ENCODE peak calls at places on chromosome 11, in eight cellular contexts. V is HCT116, T is sigmoid colon, L is K562, O is transverse colon, H is prostate gland, D is vagina, E is endothelial cell of umbilical vein. A is an unnamed sample. For H3K9me3, the result is how much of the 10 kb centered on the place peaks cover.

GRCh38 chr11:118792642-118793124 is 1.7 kb upstream of the DDX6 start:
- DNase-seq in T (peak), O (peak), D (no peak), H (peak), L (peak), V (peak), E (peak), A (no peak)

GRCh38 chr11:45243931-45244330 is 42.2 kb downstream of the SYT13 start:
- DNase-seq in V (no peak), T (peak), D (no peak), O (no peak), L (no peak), H (no peak), E (no peak), A (no peak)

GRCh38 chr11:22130462-22131053 is 62.3 kb upstream of the ANO5 start:
- DNase-seq in V (no peak), L (no peak), O (no peak), H (no peak), E (no peak), T (no peak), D (no peak), A (no peak)

GRCh38 chr11:64892411-64892831 is 14.0 kb upstream of the EHD1 start:
- DNase-seq in O (peak), E (no peak), H (no peak), L (no peak), D (no peak), T (no peak), V (no peak), A (no peak)

GRCh38 chr11:130055637-130056036 is 14.1 kb upstream of the APLP2 start:
- DNase-seq in L (no peak), V (no peak), H (no peak), O (no peak), D (no peak), T (no peak), E (no peak), A (no peak)

GRCh38 chr11:18720811-18721575 is 5.0 kb downstream of the IGSF22 start:
- DNase-seq in T (peak), H (peak), L (peak), E (peak), D (no peak), V (peak), O (peak), A (peak)

GRCh38 chr11:62567018-62567633 is 6.6 kb downstream of the EEF1G start:
- DNase-seq in O (no peak), H (no peak), V (no peak), L (no peak), E (no peak), T (no peak), D (no peak), A (no peak)

GRCh38 chr11:47992959-47993820 is 12.8 kb downstream of the PTPRJ start:
- DNase-seq in T (no peak), D (no peak), O (peak), E (peak), V (peak), H (no peak), L (peak), A (no peak)

GRCh38 chr11:116642481-116642880 is 130.3 kb downstream of the BUD13 start:
- DNase-seq in H (no peak), T (no peak), D (no peak), O (no peak), L (no peak), E (no peak), V (no peak), A (no peak)

GRCh38 chr11:26947379-26947844 is 46.5 kb upstream of the FIBIN start:
- DNase-seq in L (no peak), E (no peak), O (peak), D (no peak), V (no peak), H (peak), T (peak), A (peak)
- TF ChIP-seq POLR2AphosphoS5 in L (no peak), E (no peak), O (peak), D (peak), V (no peak), H (peak), T (peak), A (peak)

GRCh38 chr11:74866557-74866956 is 82.3 kb downstream of the XRRA1 start:
- DNase-seq in D (no peak), O (no peak), T (no peak), H (no peak), V (no peak), E (no peak), L (no peak), A (no peak)
- H3K9me3 ChIP-seq in D (half or more), O (half or more), T (under half), H (under half), V (under half), E (under half), L (under half), A (half or more)

GRCh38 chr11:70400643-70401042 is 2.3 kb downstream of the CTTN start:
- DNase-seq in L (no peak), O (no peak), E (no peak), D (no peak), T (no peak), V (no peak), H (no peak), A (no peak)

GRCh38 chr11:70398834-70399680 is 728 bp downstream of the CTTN start:
- DNase-seq in V (no peak), H (no peak), E (no peak), T (peak), D (no peak), L (no peak), O (peak), A (no peak)

GRCh38 chr11:70399681-70400112 is 1.4 kb downstream of the CTTN start:
- DNase-seq in D (no peak), H (peak), V (peak), T (peak), O (peak), L (peak), E (peak), A (peak)

GRCh38 chr11:70397336-70397982 is 870 bp upstream of the CTTN start:
- DNase-seq in L (peak), O (peak), H (no peak), D (no peak), T (no peak), E (no peak), V (peak), A (no peak)

GRCh38 chr11:70397983-70398833 is at the start of gene CTTN:
- DNase-seq in V (peak), D (no peak), H (peak), E (peak), O (peak), L (peak), T (peak), A (peak)
- TF ChIP-seq POLR2AphosphoS5 in V (peak), D (no peak), H (peak), E (peak), O (peak), L (peak), T (peak), A (peak)

GRCh38 chr11:106242723-106243405 is 165.4 kb downstream of the AASDHPPT start:
- DNase-seq in T (no peak), H (no peak), E (no peak), D (no peak), L (no peak), O (no peak), V (no peak), A (no peak)

GRCh38 chr11:106246495-106246894 is 169.0 kb downstream of the AASDHPPT start:
- DNase-seq in D (no peak), H (no peak), T (no peak), E (no peak), O (no peak), V (no peak), L (no peak), A (no peak)

GRCh38 chr11:106236295-106236694 is 158.8 kb downstream of the AASDHPPT start:
- DNase-seq in H (no peak), V (no peak), E (no peak), O (no peak), L (no peak), T (no peak), D (no peak), A (no peak)

GRCh38 chr11:106238704-106239360 is 161.4 kb downstream of the AASDHPPT start:
- DNase-seq in O (no peak), D (no peak), L (no peak), T (no peak), H (no peak), V (no peak), E (no peak), A (no peak)

DNA sequence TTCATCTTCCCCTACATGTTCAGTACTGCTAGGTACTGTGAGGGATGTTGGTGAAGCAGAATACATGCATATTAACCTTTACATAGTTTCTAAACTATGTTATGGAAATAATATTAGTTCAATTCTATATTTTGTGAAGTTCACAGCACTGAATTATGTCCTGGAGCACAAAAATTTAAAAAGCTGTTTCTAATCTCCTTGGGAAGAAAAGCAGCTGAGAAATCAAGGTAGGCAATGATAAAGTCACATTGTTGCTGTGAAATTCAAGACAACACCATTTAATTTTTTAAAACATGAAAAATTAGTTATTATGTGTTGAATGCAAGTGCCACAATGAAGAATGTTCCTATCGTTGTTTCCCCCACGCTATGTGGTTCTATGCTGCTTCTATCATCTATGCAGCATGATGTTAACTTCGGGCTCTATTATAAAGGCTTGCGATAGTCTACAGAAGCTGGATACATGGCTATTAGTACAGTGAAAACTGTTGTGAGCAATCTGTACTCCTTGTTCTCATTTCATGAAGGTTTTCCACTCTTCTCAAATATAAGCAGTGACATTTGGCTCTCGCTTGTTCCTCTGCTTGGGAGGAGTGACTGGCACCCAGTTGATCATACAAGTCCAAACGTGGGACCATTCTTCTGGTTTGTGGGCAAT is 164.3 kb downstream of the AASDHPPT start:
- DNase-seq in T (no peak), V (no peak), L (no peak), D (no peak), E (no peak), H (no peak), O (no peak), A (no peak)
- H3K9me3 ChIP-seq in T (under half), V (under half), L (under half), D (under half), E (under half), H (under half), O (under half), A (under half)

GRCh38 chr11:94650756-94651155 is 83.6 kb downstream of the PIWIL4 start:
- DNase-seq in L (no peak), E (no peak), O (peak), T (peak), V (no peak), D (no peak), H (no peak), A (no peak)
- TF ChIP-seq POLR2AphosphoS5 in L (no peak), E (no peak), O (no peak), T (no peak), V (no peak), D (no peak), H (no peak), A (no peak)

GRCh38 chr11:2649848-2650247 is 49.9 kb downstream of the KCNQ1OT1 start:
- DNase-seq in D (no peak), T (no peak), H (no peak), V (no peak), L (no peak), O (no peak), E (no peak), A (no peak)
- H3K9me3 ChIP-seq in D (under half), T (half or more), H (under half), V (under half), L (under half), O (under half), E (under half), A (half or more)

A was measured in breast epithelium.